ENCODE peak calls at places on chromosomes 3 and 15, in four cellular contexts. K is body of pancreas; H is BE2C; T is CD8-positive, alpha-beta memory T cell. E is an unnamed sample.

GRCh38 chr15:89673162-89673506 is 6.0 kb downstream of the PLIN1 start:
- DNase-seq in K (no peak), H (peak; percentile 86), T (no peak), E (peak; percentile 6)

GRCh38 chr3:25693238-25693637 is 28.5 kb upstream of the TOP2B start:
- DNase-seq in H (no peak), K (no peak), T (no peak), E (no peak)

GRCh38 chr3:151009430-151009829 is 36.9 kb upstream of the CLRN1 start:
- DNase-seq in H (no peak), T (no peak), K (no peak), E (no peak)

GRCh38 chr3:11212301-11212613 is 58.0 kb downstream of the HRH1 start:
- DNase-seq in K (no peak), T (no peak), H (no peak), E (peak; percentile 64)

GRCh38 chr3:116432795-116433194 is 12.5 kb downstream of the LSAMP start:
- DNase-seq in H (no peak), T (no peak), K (no peak), E (no peak)

GRCh38 chr15:71411538-71412482 is 296.5 kb downstream of the THSD4 start:
- DNase-seq in K (peak; percentile 19), H (no peak), T (no peak), E (peak; percentile 16)

GRCh38 chr3:48186993-48187578 is 1.1 kb downstream of the CDC25A start:
- DNase-seq in H (no peak), T (no peak), K (no peak), E (peak; percentile 10)

GRCh38 chr3:123773681-123774431 is 110.3 kb downstream of the MYLK start:
- DNase-seq in T (no peak), H (peak; percentile 24), K (no peak), E (no peak)

GRCh38 chr15:74893627-74894026 is 3.8 kb downstream of the MPI start:
- DNase-seq in H (no peak), K (no peak), T (peak; percentile 70), E (no peak)

GRCh38 chr15:76206325-76206976 is 104.8 kb downstream of the ETFA start:
- DNase-seq in K (peak; percentile 96), T (no peak), H (peak; percentile 98), E (peak; percentile 46)

GRCh38 chr3:125129512-125129962 is 73.7 kb upstream of the HEG1 start:
- DNase-seq in K (peak; percentile 36), T (no peak), H (peak; percentile 62), E (peak; percentile 92)
- H3K4me3 ChIP-seq in K (no peak overlapping the region), T (no peak overlapping the region), H (no peak overlapping the region), E (no peak overlapping the region)

GRCh38 chr3:98968347-98968746 is 66.9 kb upstream of the DCBLD2 start:
- DNase-seq in H (no peak), T (no peak), K (no peak), E (no peak)

GRCh38 chr3:98967758-98968157 is 66.3 kb upstream of the DCBLD2 start:
- DNase-seq in T (no peak), H (no peak), K (no peak), E (peak; percentile 34)

GRCh38 chr3:98966434-98966833 is 64.9 kb upstream of the DCBLD2 start:
- DNase-seq in K (no peak), H (no peak), T (no peak), E (peak; percentile 79)

GRCh38 chr3:98968824-98969223 is 67.3 kb upstream of the DCBLD2 start:
- DNase-seq in H (no peak), K (no peak), T (no peak), E (no peak)

GRCh38 chr3:98966862-98967554 is 65.5 kb upstream of the DCBLD2 start:
- DNase-seq in H (no peak), K (no peak), T (no peak), E (peak; percentile 74)
- H3K4me3 ChIP-seq in H (no peak overlapping the region), K (no peak overlapping the region), T (no peak overlapping the region), E (no peak overlapping the region)

GRCh38 chr3:45312836-45313493 is 75.4 kb upstream of the LARS2 start:
- DNase-seq in T (no peak), K (no peak), H (no peak), E (no peak)
- H3K4me3 ChIP-seq in T (no peak overlapping the region), K (no peak overlapping the region), H (no peak overlapping the region), E (no peak overlapping the region)

GRCh38 chr3:37068031-37068430 is 74.7 kb downstream of the MLH1 start:
- DNase-seq in K (no peak), H (no peak), T (no peak), E (no peak)
- H3K4me3 ChIP-seq in K (no peak overlapping the region), H (no peak overlapping the region), T (no peak overlapping the region), E (no peak overlapping the region)

GRCh38 chr3:186825294-186825821 is 17.2 kb upstream of the ADIPOQ start:
- DNase-seq in K (no peak), H (peak; percentile 27), T (no peak), E (peak; percentile 31)
- H3K4me3 ChIP-seq in K (no peak overlapping the region), H (no peak overlapping the region), T (no peak overlapping the region), E (no peak overlapping the region)

GRCh38 chr3:32778389-32778788 is 39.4 kb upstream of the TRIM71 start:
- DNase-seq in K (no peak), T (no peak), H (no peak), E (no peak)

GRCh38 chr3:32780071-32780734 is 37.6 kb upstream of the TRIM71 start:
- DNase-seq in T (no peak), H (no peak), K (no peak), E (no peak)

GRCh38 chr3:32780735-32781210 is 37.0 kb upstream of the TRIM71 start:
- DNase-seq in T (no peak), K (peak; percentile 34), H (peak; percentile 51), E (peak; percentile 20)

GRCh38 chr3:32781211-32781968 is 36.4 kb upstream of the TRIM71 start:
- DNase-seq in T (peak; percentile 46), H (peak; percentile 83), K (peak; percentile 67), E (peak; percentile 64)

DNA sequence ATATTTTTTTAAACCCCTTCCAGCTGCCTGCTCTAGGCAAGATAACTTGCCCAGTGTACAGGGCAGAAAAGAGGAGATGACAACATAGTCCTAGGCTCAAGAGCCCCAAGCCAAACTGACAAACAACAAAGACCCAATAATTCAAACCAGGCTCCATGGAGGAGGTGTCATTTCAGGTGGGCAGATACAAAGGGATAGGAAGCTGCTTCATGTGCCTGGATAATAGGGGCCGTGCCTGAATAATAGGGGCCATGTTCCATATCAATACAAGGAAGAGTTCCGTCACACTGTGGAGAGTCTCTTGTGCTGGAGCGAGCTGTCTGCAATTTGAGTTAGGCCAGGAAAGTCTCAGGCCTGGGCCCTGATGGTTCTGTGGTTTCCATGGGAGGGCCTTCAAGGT is 35.4 kb upstream of the TRIM71 start:
- DNase-seq in K (no peak), T (no peak), H (no peak), E (no peak)
- H3K4me3 ChIP-seq in K (no peak overlapping the region), T (no peak overlapping the region), H (no peak overlapping the region), E (no peak overlapping the region)

DNA sequence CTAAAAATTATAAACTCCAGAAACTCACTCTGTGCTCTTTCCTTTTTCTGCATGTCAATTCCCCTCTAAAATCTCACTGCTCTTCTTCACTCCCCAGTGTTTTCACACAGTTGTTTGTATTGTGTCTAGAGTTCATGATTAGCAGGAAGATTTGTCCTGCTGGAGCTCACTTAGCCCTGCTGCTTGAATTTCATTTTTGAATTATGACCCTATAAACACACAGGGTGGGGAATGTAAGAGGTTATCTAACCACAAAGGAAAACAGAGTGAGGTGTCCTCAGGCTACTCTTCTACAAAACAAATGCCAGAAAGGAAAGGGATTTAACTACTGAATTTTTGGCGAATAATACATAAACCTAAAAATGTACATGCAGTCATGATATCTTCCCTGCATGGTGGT is 215.2 kb upstream of the CNTN4 start:
- DNase-seq in T (no peak), H (no peak), K (no peak), E (no peak)
- H3K4me3 ChIP-seq in T (no peak overlapping the region), H (no peak overlapping the region), K (no peak overlapping the region), E (no peak overlapping the region)

DNA sequence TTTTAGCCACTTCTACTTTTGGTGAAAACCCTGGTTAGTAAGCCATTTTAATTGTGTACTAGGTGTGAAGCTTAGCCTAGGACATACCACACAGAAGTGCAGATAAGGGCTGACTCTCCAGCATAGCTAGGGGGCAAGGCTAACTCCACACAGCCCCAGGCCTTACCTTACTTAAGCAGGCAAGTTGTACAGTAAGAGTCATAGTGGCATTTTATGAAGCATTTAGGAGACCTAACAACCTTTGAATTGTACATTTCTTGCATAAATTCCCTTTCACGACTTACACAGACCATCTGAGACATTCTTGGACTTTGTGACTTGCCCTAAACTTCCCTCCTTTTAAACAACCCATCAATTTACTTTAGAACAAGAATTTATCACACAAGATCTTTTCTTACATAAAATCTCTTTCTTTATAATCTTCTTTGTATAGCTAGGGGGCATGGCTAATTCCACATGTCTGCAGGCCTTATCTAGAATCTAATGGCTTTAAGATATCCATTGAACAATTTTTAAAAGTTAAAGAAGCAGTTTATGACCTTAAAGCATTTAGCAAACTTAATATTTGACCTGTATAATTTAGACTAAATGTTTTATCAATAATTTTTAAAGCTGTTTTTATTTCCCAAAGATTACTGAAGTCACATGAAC is 18.7 kb upstream of the SKIL start:
- DNase-seq in T (no peak), K (no peak), H (no peak), E (no peak)
- H3K4me3 ChIP-seq in T (no peak overlapping the region), K (no peak overlapping the region), H (no peak overlapping the region), E (no peak overlapping the region)

GRCh38 chr3:148718982-148719862 is 21.5 kb downstream of the AGTR1 start:
- DNase-seq in K (no peak), T (no peak), H (no peak), E (peak; percentile 22)

GRCh38 chr3:148714521-148714920 is 16.8 kb downstream of the AGTR1 start:
- DNase-seq in K (no peak), H (no peak), T (no peak), E (no peak)

GRCh38 chr3:148720873-148721272 is 23.2 kb downstream of the AGTR1 start:
- DNase-seq in T (no peak), K (no peak), H (no peak), E (no peak)

GRCh38 chr3:148717918-148718317 is 20.2 kb downstream of the AGTR1 start:
- DNase-seq in H (no peak), T (no peak), K (no peak), E (no peak)

DNA sequence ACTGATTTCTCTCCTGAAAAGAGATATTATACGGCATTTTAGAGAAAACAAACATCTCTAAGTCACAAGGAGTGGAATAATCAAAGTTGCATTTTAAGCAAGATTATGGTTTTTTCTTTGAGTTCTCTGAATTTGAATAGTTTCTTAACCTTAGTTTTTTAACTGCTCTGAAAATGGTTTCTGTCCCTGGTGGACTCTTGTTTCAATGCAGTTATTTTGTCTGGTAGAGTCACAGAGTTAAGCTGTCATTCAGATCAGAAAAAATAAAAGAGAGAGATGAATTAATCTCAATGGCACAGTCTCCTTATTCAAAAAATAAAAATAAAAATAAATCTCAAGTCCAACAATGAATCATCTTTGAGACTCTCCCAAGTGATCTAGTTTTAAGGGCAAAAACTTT is 19.0 kb downstream of the AGTR1 start:
- DNase-seq in T (no peak), K (no peak), H (no peak), E (no peak)
- H3K4me3 ChIP-seq in T (no peak overlapping the region), K (no peak overlapping the region), H (no peak overlapping the region), E (no peak overlapping the region)